ENCODE peak calls at places on chromosome 9, in ten cellular contexts. A is dorsolateral prefrontal cortex; Q is LHCN-M2; C is NAMALWA; G is hepatic stellate cell; X is body of pancreas; B is mesendoderm; U is NCI-H524; W is NCI-H1092; P is activated T-cell treated with anti-CD3 and anti-CD28 coated beads, Interleukin-2, amount 50 U/mL, for 24 hours. S is an unnamed sample.
A peak's percentile ranks its signal among the peaks of the same experiment; 100 is the strongest.

GRCh38 chr9:35820076-35820475 is 5.2 kb upstream of the HINT2 start:
- DNase-seq in A (no peak), Q (peak; percentile 77), C (no peak), G (peak; percentile 65), X (no peak), B (no peak), U (no peak), W (no peak), P (no peak), S (no peak)

GRCh38 chr9:132506907-132507669 is 75.3 kb upstream of the BARHL1 start:
- DNase-seq in A (no peak), Q (no peak), C (no peak), G (no peak), X (no peak), B (no peak), U (no peak), W (no peak), P (no peak), S (no peak)

GRCh38 chr9:2216591-2216990 is 201.4 kb downstream of the SMARCA2 start:
- DNase-seq in A (no peak), Q (peak; percentile 52), C (no peak), G (no peak), X (no peak), B (no peak), U (no peak), W (no peak), P (no peak), S (no peak)

GRCh38 chr9:69822091-69822750 is 1.6 kb downstream of the CFAP95 start:
- DNase-seq in A (no peak), Q (peak; percentile 61), C (peak; percentile 29), G (peak; percentile 47), X (no peak), B (peak; percentile 48), U (no peak), W (no peak), P (no peak), S (no peak)

GRCh38 chr9:128059365-128059983 is 7.6 kb downstream of the NAIF1 start:
- DNase-seq in A (no peak), Q (no peak), C (no peak), G (no peak), X (no peak), B (no peak), U (no peak), W (no peak), P (no peak), S (no peak)

GRCh38 chr9:22129134-22129533 is 120.0 kb upstream of the CDKN2B start:
- DNase-seq in A (no peak), Q (no peak), C (no peak), G (no peak), X (no peak), B (peak; percentile 85), U (no peak), W (no peak), P (no peak), S (no peak)

GRCh38 chr9:124054671-124055212 is 43.2 kb downstream of the LHX2 start:
- DNase-seq in A (no peak), Q (peak; percentile 93), C (no peak), G (peak; percentile 68), X (no peak), B (peak; percentile 53), U (no peak), W (peak; percentile 41), P (no peak), S (no peak)

GRCh38 chr9:5630038-5630507 is 1.2 kb downstream of the RIC1 start:
- DNase-seq in A (no peak), Q (peak; percentile 61), C (peak; percentile 65), G (no peak), X (no peak), B (peak; percentile 51), U (no peak), W (no peak), P (no peak), S (peak; percentile 28)

GRCh38 chr9:130451509-130452388 is 7.0 kb downstream of the ASS1 start:
- DNase-seq in A (peak; percentile 78), Q (peak; percentile 87), C (peak; percentile 56), G (peak; percentile 96), X (peak; percentile 93), B (peak; percentile 80), U (peak; percentile 85), W (peak; percentile 88), P (no peak), S (peak; percentile 91)

GRCh38 chr9:134333234-134333873 is 7.1 kb downstream of the RXRA start:
- DNase-seq in A (no peak), Q (no peak), C (no peak), G (no peak), X (peak; percentile 58), B (no peak), U (no peak), W (peak; percentile 18), P (no peak), S (peak; percentile 89)

GRCh38 chr9:35907732-35908483 is 1.4 kb upstream of the SPAAR start:
- DNase-seq in A (peak; percentile 31), Q (peak; percentile 100), C (no peak), G (peak; percentile 88), X (peak; percentile 66), B (peak; percentile 96), U (peak; percentile 14), W (no peak), P (no peak), S (peak; percentile 83)

GRCh38 chr9:10265102-10265708 is 347.6 kb downstream of the PTPRD start:
- DNase-seq in A (no peak), Q (no peak), C (no peak), G (peak; percentile 21), X (no peak), B (no peak), U (no peak), W (no peak), P (no peak), S (no peak)

GRCh38 chr9:74073897-74074296 is 423.2 kb upstream of the RORB start:
- DNase-seq in A (no peak), Q (no peak), C (no peak), G (no peak), X (no peak), B (no peak), U (no peak), W (no peak), P (no peak), S (no peak)

GRCh38 chr9:74935008-74935407 is 17.7 kb downstream of the C9orf40 start:
- DNase-seq in A (no peak), Q (peak; percentile 66), C (no peak), G (no peak), X (no peak), B (no peak), U (no peak), W (no peak), P (no peak), S (no peak)

S was measured in colonic mucosa.